ENCODE peak calls at places on chromosomes 11 and 22, in seven cellular contexts. S is mesenchymal stem cell, P is H1, F is IMR-90, G is mesendoderm, N is H9, K is trophoblast cell. R is an unnamed sample.
A peak's percentile ranks its signal among the peaks of the same experiment; 100 is the strongest.

GRCh38 chr11:60389279-60389910 is 6.9 kb upstream of the MS4A14 start:
- DNase-seq in P (no peak), K (no peak), S (peak; percentile 72), G (no peak), N (no peak), F (no peak), R (no peak)

GRCh38 chr22:34841321-34841901 is 224.5 kb upstream of the ISX start:
- DNase-seq in G (peak; percentile 99), K (no peak), P (peak; percentile 61), F (no peak), N (peak; percentile 56), S (no peak), R (peak; percentile 57)

GRCh38 chr11:61482513-61482912 is 26.0 kb upstream of the LRRC10B start:
- DNase-seq in K (peak; percentile 33), N (peak; percentile 89), S (no peak), G (peak; percentile 81), F (no peak), P (peak; percentile 44), R (no peak)

GRCh38 chr11:47399860-47400812 is 8.3 kb upstream of the SLC39A13 start:
- DNase-seq in G (peak; percentile 76), S (no peak), K (no peak), P (no peak), N (peak; percentile 72), F (no peak), R (no peak)

GRCh38 chr22:37636949-37637273 is 2.6 kb upstream of the SH3BP1 start:
- DNase-seq in N (no peak), G (no peak), K (no peak), P (no peak), S (no peak), F (no peak), R (no peak)

GRCh38 chr11:72807789-72808188 is 6.4 kb upstream of the ATG16L2 start:
- DNase-seq in K (no peak), N (no peak), G (no peak), P (no peak), F (no peak), S (no peak), R (no peak)

GRCh38 chr22:24968066-24968561 is 15.6 kb downstream of the KIAA1671 start:
- DNase-seq in N (peak; percentile 94), S (no peak), F (no peak), P (peak; percentile 73), G (peak; percentile 96), K (no peak), R (no peak)

GRCh38 chr22:50012201-50013181 is at the start of gene IL17REL:
- DNase-seq in G (peak; percentile 28), N (peak; percentile 34), P (no peak), K (no peak), F (peak; percentile 10), S (peak; percentile 27), R (no peak)

GRCh38 chr22:44182591-44183588 is 2.2 kb downstream of the PARVG start:
- DNase-seq in F (no peak), P (no peak), K (no peak), N (no peak), G (no peak), S (no peak), R (no peak)

GRCh38 chr11:105486929-105487328 is 122.9 kb upstream of the GRIA4 start:
- DNase-seq in F (no peak), K (no peak), G (no peak), S (no peak), P (no peak), N (no peak), R (no peak)

GRCh38 chr11:108154591-108154990 is 33.2 kb downstream of the ACAT1 start:
- DNase-seq in N (no peak), G (no peak), F (no peak), S (no peak), P (no peak), K (no peak), R (no peak)

GRCh38 chr11:111438846-111439520 is 59.9 kb upstream of the POU2AF1 start:
- DNase-seq in K (no peak), P (no peak), G (no peak), N (no peak), S (no peak), F (no peak), R (no peak)

GRCh38 chr11:68006606-68007166 is 2.8 kb upstream of the UNC93B1 start:
- DNase-seq in K (no peak), P (no peak), G (no peak), N (no peak), F (no peak), S (no peak), R (no peak)

GRCh38 chr11:68002943-68003845 is 703 bp downstream of the UNC93B1 start:
- DNase-seq in P (no peak), S (no peak), F (no peak), K (peak; percentile 58), N (peak; percentile 58), G (no peak), R (no peak)

GRCh38 chr11:68003846-68004550 is at the start of gene UNC93B1:
- DNase-seq in P (no peak), K (peak; percentile 78), S (peak; percentile 78), G (peak; percentile 86), N (peak; percentile 85), F (peak; percentile 76), R (peak; percentile 47)

GRCh38 chr11:68002575-68002942 is 1.3 kb downstream of the UNC93B1 start:
- DNase-seq in S (no peak), P (no peak), G (no peak), F (no peak), K (no peak), N (no peak), R (no peak)

GRCh38 chr11:68004551-68005335 is 846 bp upstream of the UNC93B1 start:
- DNase-seq in F (no peak), K (no peak), G (no peak), P (no peak), N (peak; percentile 60), S (no peak), R (no peak)
- H2AK5ac ChIP-seq in F (peak overlapping the region; percentile 90), K (peak overlapping the region; percentile 17), G (peak overlapping the region; percentile 85), P (peak overlapping the region; percentile 65), N (no peak overlapping the region), S (peak overlapping the region; percentile 19), R (peak overlapping the region; percentile 97)

GRCh38 chr22:20459152-20459542 is 21.5 kb upstream of the SCARF2 start:
- DNase-seq in K (no peak), S (no peak), N (no peak), F (no peak), G (no peak), P (no peak), R (no peak)

GRCh38 chr22:20457506-20458240 is 20.0 kb upstream of the SCARF2 start:
- DNase-seq in F (no peak), K (no peak), P (no peak), S (no peak), N (no peak), G (no peak), R (no peak)

GRCh38 chr22:20459862-20460261 is 22.2 kb upstream of the SCARF2 start:
- DNase-seq in S (no peak), G (no peak), K (no peak), N (no peak), F (no peak), P (no peak), R (no peak)

GRCh38 chr22:20456722-20457076 is 19.1 kb upstream of the SCARF2 start:
- DNase-seq in S (no peak), N (no peak), G (no peak), K (no peak), F (no peak), P (no peak), R (no peak)

DNA sequence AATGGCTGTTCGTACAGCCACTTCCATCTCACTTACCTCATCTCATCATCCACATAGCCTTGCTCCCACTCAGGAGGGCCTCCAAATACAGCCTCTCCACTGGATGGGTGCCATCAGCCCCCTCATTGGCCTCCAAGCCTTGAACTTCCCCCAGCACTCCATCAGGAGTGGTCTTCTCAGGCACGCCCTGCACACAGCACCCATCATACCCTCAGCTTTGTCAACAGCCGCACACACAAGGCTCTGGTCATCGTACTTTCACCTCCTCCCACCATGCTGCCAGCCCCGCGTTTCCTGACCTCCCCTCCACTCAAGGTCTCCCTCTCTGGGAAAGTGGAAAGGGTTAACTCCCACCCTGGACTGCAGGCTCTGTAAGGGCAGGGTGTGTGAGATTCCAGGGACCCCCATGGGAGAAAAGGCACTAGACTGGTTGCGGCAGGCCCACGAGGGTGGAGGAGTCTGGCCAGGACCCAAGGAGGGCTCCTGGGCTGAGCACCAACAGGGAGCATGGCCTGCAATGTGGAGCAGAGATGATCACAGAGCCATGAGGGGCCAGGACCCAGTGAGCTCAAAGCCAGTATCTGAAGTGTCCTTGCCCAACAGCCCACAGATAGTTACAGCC is 21.0 kb upstream of the SCARF2 start:
- DNase-seq in K (no peak), F (no peak), G (no peak), P (no peak), S (no peak), N (no peak), R (no peak)
- H2AK5ac ChIP-seq in K (no peak overlapping the region), F (no peak overlapping the region), G (no peak overlapping the region), P (no peak overlapping the region), S (no peak overlapping the region), N (no peak overlapping the region), R (no peak overlapping the region)

DNA sequence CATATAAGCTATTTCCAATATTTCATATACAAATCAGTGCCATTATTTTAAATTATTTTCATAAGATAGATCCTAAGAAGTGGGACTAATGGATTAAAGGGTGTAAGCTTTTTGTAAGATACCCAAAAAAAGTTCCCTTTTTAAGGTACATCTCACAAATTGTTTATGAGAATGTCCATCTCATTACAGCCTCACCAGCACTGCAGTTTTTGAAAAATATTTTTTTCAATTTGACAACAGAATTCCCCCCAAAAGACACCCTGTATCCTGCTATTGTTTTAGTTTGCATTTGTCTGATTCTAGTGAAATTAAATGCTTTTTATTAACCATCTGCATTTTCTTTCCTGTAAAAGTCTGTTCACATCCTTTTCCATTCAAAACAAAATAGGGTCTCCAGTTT is 69.0 kb downstream of the TIMP3 start:
- DNase-seq in G (no peak), N (no peak), P (no peak), F (no peak), K (no peak), S (no peak), R (no peak)
- H2AK5ac ChIP-seq in G (no peak overlapping the region), N (no peak overlapping the region), P (no peak overlapping the region), F (no peak overlapping the region), K (no peak overlapping the region), S (no peak overlapping the region), R (no peak overlapping the region)

DNA sequence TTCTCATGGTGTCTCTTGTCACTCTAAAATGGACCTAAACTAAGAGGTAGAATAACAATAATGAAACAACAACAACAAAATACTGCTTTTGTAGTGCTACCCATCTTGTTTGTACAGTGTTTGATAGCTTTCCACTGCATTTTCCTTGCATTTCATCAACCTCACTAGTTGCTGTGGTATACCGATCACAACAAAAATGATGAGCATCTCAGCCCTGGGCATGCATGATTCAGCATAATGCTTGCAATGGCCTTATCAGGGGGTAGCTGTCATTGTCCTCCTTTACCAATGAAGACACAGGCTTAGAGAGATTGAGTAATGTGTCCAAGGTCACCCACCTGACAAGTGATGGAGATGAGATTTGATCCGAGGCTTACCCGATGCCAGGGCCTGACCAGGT is 682.5 kb downstream of the NTM start:
- DNase-seq in N (no peak), P (no peak), S (no peak), K (no peak), G (no peak), F (no peak), R (no peak)
- H2AK5ac ChIP-seq in N (no peak overlapping the region), P (no peak overlapping the region), S (peak overlapping the region; percentile 85), K (no peak overlapping the region), G (no peak overlapping the region), F (peak overlapping the region; percentile 93), R (no peak overlapping the region)